ENCODE peak calls at places on chromosome 11, in four cellular contexts. W is endodermal cell, Y is GM06990, I is HCT116. G is an unnamed sample.

GRCh38 chr11:77175869-77176539 is 48.0 kb downstream of the MYO7A start:
- DNase-seq in W (peak), Y (no peak), I (no peak), G (no peak)

GRCh38 chr11:96052921-96053631 is 129.2 kb upstream of the MTMR2 start:
- DNase-seq in W (no peak), Y (no peak), I (no peak), G (no peak)

GRCh38 chr11:19959210-19959609 is 201.1 kb downstream of the DBX1 start:
- DNase-seq in I (no peak), W (no peak), Y (no peak), G (no peak)

GRCh38 chr11:79006854-79007253 is 432.2 kb upstream of the NARS2 start:
- DNase-seq in I (no peak), Y (no peak), W (no peak), G (no peak)

GRCh38 chr11:72239296-72239848 is 4.6 kb downstream of the PHOX2A start:
- DNase-seq in Y (peak), I (no peak), W (peak), G (no peak)

GRCh38 chr11:110314366-110315095 is 18.1 kb upstream of the RDX start:
- DNase-seq in Y (no peak), W (no peak), I (no peak), G (no peak)

GRCh38 chr11:88632163-88632562 is 294.6 kb upstream of the CTSC start:
- DNase-seq in Y (no peak), W (no peak), I (no peak), G (no peak)

GRCh38 chr11:112961751-112962747 is 829 bp downstream of the NCAM1 start:
- DNase-seq in I (no peak), Y (peak), W (peak), G (peak)

GRCh38 chr11:74641289-74641688 is 48.9 kb downstream of the POLD3 start:
- DNase-seq in W (no peak), I (no peak), Y (no peak), G (no peak)

GRCh38 chr11:64507832-64508375 is 83.1 kb upstream of the SLC22A12 start:
- DNase-seq in I (no peak), Y (no peak), W (no peak), G (no peak)

GRCh38 chr11:94926698-94927237 is 46.6 kb downstream of the CWC15 start:
- DNase-seq in W (no peak), I (no peak), Y (no peak), G (no peak)

GRCh38 chr11:33690290-33691050 is 10.2 kb downstream of the C11orf91 start:
- DNase-seq in W (no peak), Y (no peak), I (peak), G (no peak)

GRCh38 chr11:103539166-103539565 is 429.9 kb downstream of the DYNC2H1 start:
- DNase-seq in W (no peak), Y (no peak), I (no peak), G (no peak)

GRCh38 chr11:31808268-31808667 is 2.9 kb downstream of the PAX6 start:
- DNase-seq in W (no peak), Y (no peak), I (no peak), G (no peak)

GRCh38 chr11:62400281-62400680 is 18.6 kb upstream of the SCGB1A1 start:
- DNase-seq in W (no peak), Y (no peak), I (no peak), G (no peak)

GRCh38 chr11:10490398-10491232 is 35.6 kb downstream of the AMPD3 start:
- DNase-seq in Y (no peak), W (peak), I (peak), G (no peak)

GRCh38 chr11:7577226-7577882 is 63.6 kb downstream of the PPFIBP2 start:
- DNase-seq in Y (no peak), W (no peak), I (no peak), G (no peak)

GRCh38 chr11:96337541-96338530 is 5.2 kb downstream of the MAML2 start:
- DNase-seq in Y (no peak), I (no peak), W (no peak), G (no peak)

GRCh38 chr11:2816941-2817421 is 68.6 kb downstream of the CDKN1C start:
- DNase-seq in I (no peak), Y (no peak), W (no peak), G (no peak)

GRCh38 chr11:26014456-26015115 is 317.3 kb upstream of the ANO3 start:
- DNase-seq in W (no peak), Y (no peak), I (no peak), G (no peak)

GRCh38 chr11:1669546-1670218 is 27.3 kb upstream of the KRTAP5-6 start:
- DNase-seq in I (no peak), Y (no peak), W (no peak), G (no peak)

GRCh38 chr11:1670928-1671371 is 26.0 kb upstream of the KRTAP5-6 start:
- DNase-seq in W (no peak), Y (no peak), I (no peak), G (no peak)

GRCh38 chr11:1665313-1665712 is 31.7 kb upstream of the KRTAP5-6 start:
- DNase-seq in W (peak), I (no peak), Y (no peak), G (no peak)

GRCh38 chr11:1668911-1669473 is 28.0 kb upstream of the KRTAP5-6 start:
- DNase-seq in Y (no peak), W (no peak), I (no peak), G (no peak)

DNA sequence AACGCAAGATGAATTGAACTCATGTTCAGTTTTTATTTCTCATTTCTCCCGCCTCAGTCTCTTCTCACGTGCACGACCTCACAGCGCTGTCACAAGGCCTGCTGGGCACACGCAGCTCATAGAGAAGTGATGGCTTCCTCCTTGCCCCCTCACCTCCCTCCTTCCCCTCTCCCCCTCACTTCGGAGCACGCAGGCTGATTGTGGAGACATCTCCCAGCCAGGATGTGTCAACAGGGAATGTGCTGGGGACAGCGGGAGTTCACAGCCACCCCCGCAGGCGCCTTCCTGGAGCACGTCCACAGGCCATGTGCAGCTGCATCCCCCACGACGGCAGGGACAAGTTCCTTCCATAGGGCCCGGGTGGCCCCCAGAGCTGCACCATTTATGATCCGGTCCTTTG is 29.1 kb upstream of the KRTAP5-6 start:
- DNase-seq in W (no peak), I (no peak), Y (no peak), G (no peak)
- TF ChIP-seq CTCF in W (no peak), I (no peak), Y (no peak), G (no peak)

GRCh38 chr11:29826878-29827277 is 190.0 kb downstream of the KCNA4 start:
- DNase-seq in Y (no peak), I (no peak), W (no peak), G (no peak)
- TF ChIP-seq CTCF in Y (no peak), I (no peak), W (no peak), G (no peak)

GRCh38 chr11:70568504-70569172 is 170.3 kb downstream of the CTTN start:
- DNase-seq in Y (no peak), W (peak), I (no peak), G (no peak)
- TF ChIP-seq CTCF in Y (no peak), W (peak), I (peak), G (no peak)

DNA sequence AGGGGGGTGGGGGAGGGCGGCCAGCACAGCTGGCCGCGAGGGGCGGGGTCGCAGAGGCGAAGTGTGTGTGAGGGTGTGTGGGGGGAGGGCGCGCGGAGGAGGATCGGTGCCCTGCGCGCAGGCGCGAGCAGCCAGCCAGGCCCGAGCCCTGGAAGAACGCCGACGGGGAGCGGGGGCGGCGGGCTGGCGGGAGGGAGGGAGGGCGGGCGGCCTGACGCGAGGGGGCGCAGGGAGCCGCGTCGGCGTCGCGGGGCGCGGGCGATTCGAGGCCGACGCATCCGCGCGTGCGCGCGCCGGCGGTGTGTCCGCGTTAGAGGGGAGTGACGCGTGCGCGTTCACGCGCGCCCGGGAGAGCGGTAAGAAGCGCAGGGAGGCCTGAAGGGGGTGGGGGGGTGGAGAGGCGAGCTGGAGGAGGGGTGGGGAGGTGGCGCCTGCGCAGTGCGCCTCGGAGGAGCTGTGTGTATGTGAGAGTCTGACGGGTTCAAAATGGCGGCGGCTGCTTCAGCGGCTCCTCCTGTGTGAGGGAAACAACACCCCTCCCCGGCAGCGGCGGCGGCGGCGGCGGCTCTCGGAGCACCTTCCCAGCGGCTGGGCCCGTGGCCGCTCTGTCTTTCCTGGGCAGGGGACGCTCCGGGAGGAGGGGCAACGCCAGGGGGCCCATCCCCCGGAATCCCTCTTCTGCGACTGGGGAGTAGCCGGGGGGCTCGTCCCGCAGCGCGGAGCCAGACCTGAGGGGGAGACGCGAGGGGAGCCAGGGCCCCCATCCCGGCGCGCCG is at the start of gene KDM2A:
- DNase-seq in Y (peak), W (peak), I (peak), G (peak)
- TF ChIP-seq CTCF in Y (no peak), W (peak), I (no peak), G (peak)

GRCh38 chr11:121513807-121514206 is 61.0 kb upstream of the SORL1-AS1 start:
- DNase-seq in Y (no peak), W (no peak), I (no peak), G (no peak)

GRCh38 chr11:121512468-121513465 is 60.0 kb upstream of the SORL1-AS1 start:
- DNase-seq in W (no peak), Y (no peak), I (no peak), G (no peak)

GRCh38 chr11:121514401-121514981 is 61.7 kb upstream of the SORL1-AS1 start:
- DNase-seq in Y (no peak), I (no peak), W (no peak), G (no peak)

GRCh38 chr11:121508449-121508848 is 55.7 kb upstream of the SORL1-AS1 start:
- DNase-seq in I (no peak), W (peak), Y (no peak), G (no peak)

GRCh38 chr11:121510438-121510837 is 57.7 kb upstream of the SORL1-AS1 start:
- DNase-seq in Y (no peak), W (no peak), I (no peak), G (no peak)
- TF ChIP-seq CTCF in Y (no peak), W (no peak), I (no peak), G (no peak)

DNA sequence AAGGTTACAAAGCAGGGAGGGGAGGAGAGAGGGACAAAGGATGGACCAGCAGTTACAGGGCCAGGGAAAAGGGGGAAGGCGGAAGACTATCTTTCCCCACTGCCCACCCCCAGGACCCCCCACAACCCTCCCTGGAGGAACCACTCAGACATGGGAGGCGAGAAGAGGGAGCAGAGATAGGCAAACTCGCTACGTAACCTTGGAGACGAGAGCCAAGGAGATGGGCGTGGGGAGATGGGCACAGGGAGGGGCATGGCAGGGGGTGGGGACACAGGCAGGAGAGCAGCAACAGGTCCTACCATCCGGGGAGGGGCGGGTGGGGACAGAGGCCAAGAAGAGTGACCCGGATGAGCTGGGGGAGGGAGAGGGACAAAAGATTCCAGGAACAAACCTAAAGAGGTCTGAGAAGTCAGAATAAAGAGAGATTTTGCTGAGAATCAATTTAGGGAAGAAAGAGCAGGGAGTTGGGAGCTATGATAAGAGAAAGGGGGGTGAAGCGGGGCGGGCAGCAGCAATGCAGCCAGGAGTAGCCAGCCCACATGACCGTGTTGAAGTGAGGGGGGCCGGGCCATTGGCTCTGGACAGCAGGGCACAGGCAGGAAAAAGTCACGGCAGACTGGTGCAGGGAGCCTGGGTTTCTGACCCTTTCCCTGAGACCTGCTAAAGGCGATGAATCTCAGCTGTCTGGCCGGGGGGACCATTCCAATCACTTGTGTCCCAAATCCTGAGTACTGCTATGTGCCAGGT is 128.4 kb downstream of the BUD13 start:
- DNase-seq in I (no peak), Y (no peak), W (no peak), G (no peak)
- TF ChIP-seq CTCF in I (no peak), Y (no peak), W (no peak), G (no peak)

DNA sequence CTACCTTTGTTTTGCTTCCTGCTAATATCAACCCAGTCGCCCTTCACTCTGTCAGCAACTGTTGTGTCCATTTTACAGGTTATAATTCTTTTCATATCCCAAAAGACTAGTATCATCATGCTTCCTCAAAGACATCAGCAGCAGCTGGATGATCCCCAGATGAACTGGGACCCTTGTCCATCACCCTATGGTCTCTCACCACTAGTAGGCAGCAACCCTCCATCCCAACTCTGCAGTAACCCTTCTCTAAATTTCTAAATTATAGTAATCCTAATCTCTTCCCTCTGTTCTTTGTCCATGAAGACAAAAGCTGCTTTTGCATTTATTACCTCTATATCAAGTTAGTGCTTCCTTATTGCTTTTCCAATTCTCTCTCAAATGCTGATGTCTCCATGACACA is 1025.8 kb downstream of the FAM181B start:
- DNase-seq in I (no peak), Y (no peak), W (peak), G (no peak)
- TF ChIP-seq CTCF in I (no peak), Y (peak), W (peak), G (no peak)

DNA sequence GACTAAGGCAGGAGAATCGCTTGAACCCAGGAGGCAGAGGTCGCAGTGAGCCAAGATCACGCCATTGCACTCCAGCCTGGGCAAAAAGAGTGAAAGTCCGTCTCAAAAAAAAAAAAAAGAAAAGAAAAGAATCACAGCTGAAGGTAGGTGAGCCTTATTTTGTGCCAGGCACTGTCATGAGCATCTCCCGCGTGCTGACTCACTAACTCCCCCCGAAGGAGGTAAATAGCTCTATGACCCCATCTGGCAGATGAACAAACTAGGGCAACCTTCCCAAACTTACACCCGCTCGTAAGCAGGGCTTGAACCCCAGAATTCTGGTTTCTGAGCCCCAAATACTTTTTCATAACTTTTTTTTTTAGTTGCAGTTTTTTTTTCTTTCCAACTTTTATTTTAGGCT is 60.3 kb downstream of the ANO1 start:
- DNase-seq in W (no peak), Y (no peak), I (no peak), G (no peak)
- TF ChIP-seq CTCF in W (peak), Y (no peak), I (no peak), G (no peak)

DNA sequence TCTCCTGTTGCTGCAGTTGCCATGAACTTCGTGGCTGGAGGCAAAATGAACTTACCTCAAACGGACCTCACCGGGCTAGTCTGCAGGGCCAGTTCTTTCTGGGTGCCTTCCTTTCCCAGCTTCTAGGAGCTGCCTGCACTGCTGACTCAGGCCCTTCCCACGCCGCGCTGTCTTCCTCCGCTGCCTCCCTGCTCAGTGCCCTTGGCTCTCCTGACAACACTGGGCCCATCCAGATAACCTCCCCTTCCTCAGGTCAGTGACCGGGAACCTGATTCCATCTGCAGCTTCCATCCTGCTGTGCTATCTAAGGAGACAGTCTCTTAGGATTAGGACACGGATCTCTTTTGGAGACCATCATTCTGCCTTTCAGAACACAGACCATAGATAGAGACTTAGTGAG is 19.3 kb downstream of the MOB2 start:
- DNase-seq in W (no peak), Y (no peak), I (no peak), G (no peak)
- TF ChIP-seq CTCF in W (no peak), Y (no peak), I (no peak), G (no peak)

GRCh38 chr11:44443836-44444769 is 121.4 kb upstream of the CD82 start:
- DNase-seq in Y (no peak), I (no peak), W (peak), G (no peak)
- TF ChIP-seq CTCF in Y (no peak), I (no peak), W (peak), G (no peak)